ENCODE peak calls at places on chromosomes 5 and 9, in five cellular contexts. Q, R, I, H and A are unnamed samples.

GRCh38 chr9:20219437-20219836 is 402.9 kb downstream of the MLLT3 start:
- DNase-seq in Q (no peak), R (no peak), I (no peak), H (no peak), A (no peak)

GRCh38 chr9:82997471-82998140 is 65.3 kb downstream of the RASEF start:
- DNase-seq in Q (no peak), R (no peak), I (no peak), H (no peak), A (no peak)

GRCh38 chr9:90035471-90035870 is 430.7 kb downstream of the GADD45G start:
- DNase-seq in Q (no peak), R (no peak), I (no peak), H (no peak), A (no peak)

GRCh38 chr5:91219803-91220371 is 163.2 kb downstream of the ARRDC3 start:
- DNase-seq in Q (no peak), R (no peak), I (peak; percentile 29), H (peak; percentile 22), A (no peak)

GRCh38 chr5:14185336-14186131 is 42.4 kb downstream of the TRIO start:
- DNase-seq in Q (no peak), R (peak; percentile 83), I (no peak), H (no peak), A (no peak)

GRCh38 chr5:132277971-132278964 is 15.9 kb upstream of the SLC22A4 start:
- DNase-seq in Q (no peak), R (no peak), I (no peak), H (no peak), A (peak; percentile 63)

GRCh38 chr5:53446908-53447307 is 33.5 kb upstream of the FST start:
- DNase-seq in Q (no peak), R (no peak), I (no peak), H (peak; percentile 21), A (no peak)

GRCh38 chr5:443239-444151 is 519 bp downstream of the EXOC3 start:
- DNase-seq in Q (peak; percentile 17), R (no peak), I (no peak), H (peak; percentile 34), A (no peak)

GRCh38 chr5:29005386-29005785 is 1967.0 kb upstream of the CDH9 start:
- DNase-seq in Q (no peak), R (no peak), I (no peak), H (peak; percentile 42), A (peak; percentile 6)

GRCh38 chr9:89687216-89687615 is 82.4 kb downstream of the GADD45G start:
- DNase-seq in Q (no peak), R (no peak), I (no peak), H (no peak), A (no peak)

GRCh38 chr9:113738506-113738897 is 137.6 kb upstream of the ZNF618 start:
- DNase-seq in Q (no peak), R (no peak), I (no peak), H (peak; percentile 50), A (no peak)

GRCh38 chr5:53063176-53063575 is 46.4 kb downstream of the MOCS2 start:
- DNase-seq in Q (no peak), R (no peak), I (no peak), H (peak; percentile 50), A (no peak)

GRCh38 chr5:179605026-179605833 is 18.2 kb downstream of the HNRNPH1 start:
- DNase-seq in Q (no peak), R (peak; percentile 80), I (no peak), H (no peak), A (no peak)

GRCh38 chr9:68685770-68686169 is 19.3 kb upstream of the PIP5K1B start:
- DNase-seq in Q (no peak), R (no peak), I (no peak), H (peak; percentile 14), A (peak; percentile 53)

GRCh38 chr9:128694344-128694743 is 5.3 kb downstream of the SET start:
- DNase-seq in Q (no peak), R (no peak), I (no peak), H (no peak), A (no peak)

GRCh38 chr5:124932791-124933600 is 186.6 kb upstream of the ZNF608 start:
- DNase-seq in Q (no peak), R (peak; percentile 64), I (no peak), H (no peak), A (no peak)

GRCh38 chr5:93800988-93801811 is 59.8 kb upstream of the POU5F2 start:
- DNase-seq in Q (peak; percentile 36), R (peak; percentile 63), I (peak; percentile 43), H (peak; percentile 61), A (peak; percentile 45)

GRCh38 chr9:20624201-20625002 is 2.1 kb upstream of the MLLT3 start:
- DNase-seq in Q (peak; percentile 48), R (peak; percentile 67), I (peak; percentile 56), H (peak; percentile 78), A (peak; percentile 64)

GRCh38 chr9:4147476-4148214 is 152.2 kb downstream of the GLIS3 start:
- DNase-seq in Q (no peak), R (no peak), I (no peak), H (no peak), A (peak; percentile 34)

GRCh38 chr5:154757647-154758406 is 2.6 kb downstream of the LARP1 start:
- DNase-seq in Q (peak; percentile 28), R (no peak), I (no peak), H (peak; percentile 69), A (no peak)

GRCh38 chr9:19229725-19230355 is 653 bp upstream of the DENND4C start:
- DNase-seq in Q (peak; percentile 69), R (no peak), I (peak; percentile 66), H (peak; percentile 77), A (peak; percentile 51)

GRCh38 chr5:116573279-116573616 is 1.4 kb downstream of the SEMA6A start:
- DNase-seq in Q (no peak), R (no peak), I (no peak), H (no peak), A (no peak)

GRCh38 chr9:105332471-105332870 is 88.0 kb downstream of the SLC44A1 start:
- DNase-seq in Q (no peak), R (peak; percentile 39), I (no peak), H (peak; percentile 51), A (no peak)

GRCh38 chr5:103587185-103587748 is 24.7 kb upstream of the NUDT12 start:
- DNase-seq in Q (no peak), R (peak; percentile 1), I (no peak), H (peak; percentile 66), A (peak; percentile 9)

GRCh38 chr5:179183481-179183880 is 123.3 kb downstream of the ZNF354C start:
- DNase-seq in Q (no peak), R (no peak), I (no peak), H (no peak), A (no peak)

GRCh38 chr5:176541338-176542134 is 4.3 kb upstream of the RNF44 start:
- DNase-seq in Q (peak; percentile 82), R (no peak), I (peak; percentile 74), H (no peak), A (peak; percentile 65)

GRCh38 chr9:20022410-20022809 is 233.6 kb upstream of the SLC24A2 start:
- DNase-seq in Q (no peak), R (peak; percentile 14), I (no peak), H (peak; percentile 80), A (no peak)

GRCh38 chr9:96087669-96088299 is 212.3 kb downstream of the ERCC6L2 start:
- DNase-seq in Q (no peak), R (no peak), I (no peak), H (no peak), A (no peak)

GRCh38 chr5:142613231-142613630 is 72.7 kb downstream of the FGF1 start:
- DNase-seq in Q (no peak), R (no peak), I (no peak), H (no peak), A (no peak)

GRCh38 chr9:76534031-76534430 is 75.0 kb downstream of the GCNT1 start:
- DNase-seq in Q (no peak), R (no peak), I (no peak), H (no peak), A (no peak)

GRCh38 chr9:88733651-88734470 is 198.9 kb downstream of the NXNL2 start:
- DNase-seq in Q (no peak), R (peak; percentile 98), I (no peak), H (peak; percentile 27), A (no peak)

GRCh38 chr9:136326061-136326776 is 1.1 kb upstream of the GPSM1 start:
- DNase-seq in Q (no peak), R (peak; percentile 96), I (no peak), H (no peak), A (no peak)